ENCODE peak calls at places on chromosomes 5 and 9, in nine cellular contexts. Q is activated effector memory CD4-positive, alpha-beta T cell treated with Interleukin-2 at 50 U/mL for 16 hours; T is T follicular helper cell; U is NCI-H1105; F is GM04504; Z is psoas muscle; W is ecto neural progenitor cell; H is left cardiac atrium; K is NCI-H748 treated with DMSO at 0.1 percent for 48 hours. I is an unnamed sample.

GRCh38 chr5:170111088-170111796 is 5.5 kb downstream of the FOXI1 start:
- DNase-seq in Z (no peak), F (no peak), Q (no peak), T (no peak), K (no peak), H (no peak), W (peak; percentile 38), U (no peak), I (no peak)

GRCh38 chr9:133260334-133261102 is 14.5 kb downstream of the ABO start:
- DNase-seq in U (no peak), H (no peak), K (no peak), W (no peak), Z (no peak), Q (no peak), T (no peak), F (no peak), I (no peak)

GRCh38 chr5:176780951-176781350 is 29.4 kb upstream of the UNC5A start:
- DNase-seq in H (peak; percentile 33), T (no peak), W (peak; percentile 48), K (peak; percentile 17), F (no peak), U (no peak), Z (no peak), Q (no peak), I (no peak)

GRCh38 chr9:134349941-134350340 is 23.7 kb downstream of the RXRA start:
- DNase-seq in Z (no peak), T (no peak), W (no peak), F (no peak), K (no peak), U (no peak), H (no peak), Q (no peak), I (no peak)

GRCh38 chr5:1315709-1316587 is 21.1 kb upstream of the TERT start:
- DNase-seq in U (peak; percentile 98), W (no peak), Z (peak; percentile 53), T (peak; percentile 26), K (peak; percentile 100), Q (peak; percentile 44), H (no peak), F (no peak), I (no peak)

GRCh38 chr9:127162046-127162445 is 39.6 kb upstream of the ANGPTL2 start:
- DNase-seq in K (no peak), F (no peak), W (no peak), U (no peak), Z (no peak), T (no peak), H (no peak), Q (no peak), I (no peak)

GRCh38 chr9:80873861-80874260 is 815.5 kb downstream of the TLE1 start:
- DNase-seq in Q (no peak), F (peak; percentile 17), U (no peak), H (no peak), Z (no peak), W (no peak), K (no peak), T (no peak), I (no peak)

GRCh38 chr5:178595145-178595544 is 5.0 kb upstream of the COL23A1 start:
- DNase-seq in F (no peak), T (no peak), Q (no peak), U (no peak), Z (no peak), K (no peak), H (no peak), W (no peak), I (no peak)

GRCh38 chr9:113499876-113500497 is 36.5 kb downstream of the RGS3 start:
- DNase-seq in H (no peak), T (no peak), K (no peak), Z (no peak), U (no peak), F (no peak), Q (no peak), W (no peak), I (no peak)

GRCh38 chr5:17258429-17258828 is 41.0 kb downstream of the BASP1 start:
- DNase-seq in U (no peak), Z (no peak), Q (no peak), W (no peak), T (no peak), H (no peak), K (no peak), F (no peak), I (no peak)

GRCh38 chr9:132894343-132894742 is 15.6 kb downstream of the SPACA9 start:
- DNase-seq in W (no peak), F (no peak), H (no peak), Z (no peak), Q (no peak), T (no peak), U (no peak), K (no peak), I (no peak)

GRCh38 chr9:123507992-123508391 is 152.0 kb downstream of the CRB2 start:
- DNase-seq in K (no peak), H (no peak), Z (no peak), Q (no peak), F (peak; percentile 31), U (no peak), T (no peak), W (no peak), I (no peak)

GRCh38 chr5:55154893-55155292 is 5.1 kb upstream of the GPX8 start:
- DNase-seq in F (peak; percentile 18), Q (no peak), U (no peak), H (no peak), K (no peak), Z (no peak), T (no peak), W (no peak), I (no peak)